ENCODE peak calls at places on chromosomes 6 and 20, in five cellular contexts. D, E, F, A and X are unnamed samples.

GRCh38 chr20:54103067-54103761 is 32.8 kb upstream of the BCAS1 start:
- DNase-seq in D (peak), E (no peak), F (peak), A (peak), X (peak)

GRCh38 chr6:87633851-87634250 is 43.9 kb downstream of the ORC3 start:
- DNase-seq in D (no peak), E (no peak), F (no peak), A (no peak), X (no peak)

GRCh38 chr6:13049666-13050254 is 278.6 kb downstream of the TBC1D7 start:
- DNase-seq in D (no peak), E (no peak), F (no peak), A (no peak), X (no peak)

GRCh38 chr20:13644010-13644409 is 5.3 kb upstream of the TASP1 start:
- DNase-seq in D (peak), E (no peak), F (no peak), A (no peak), X (no peak)

GRCh38 chr6:82955841-82956240 is 109.8 kb downstream of the UBE3D start:
- DNase-seq in D (peak), E (no peak), F (no peak), A (no peak), X (no peak)

GRCh38 chr20:62688855-62689460 is 19.7 kb upstream of the NTSR1 start:
- DNase-seq in D (no peak), E (peak), F (no peak), A (no peak), X (no peak)

GRCh38 chr6:127069659-127070279 is 48.7 kb upstream of the RSPO3 start:
- DNase-seq in D (peak), E (no peak), F (no peak), A (no peak), X (no peak)

GRCh38 chr6:136344420-136344819 is 54.8 kb upstream of the BCLAF1 start:
- DNase-seq in D (no peak), E (no peak), F (no peak), A (no peak), X (no peak)

GRCh38 chr20:38935967-38936407 is 9.8 kb downstream of the FAM83D start:
- DNase-seq in D (peak), E (no peak), F (no peak), A (no peak), X (no peak)

GRCh38 chr20:43994486-43995100 is 79.9 kb downstream of the TOX2 start:
- DNase-seq in D (peak), E (no peak), F (no peak), A (no peak), X (no peak)

GRCh38 chr6:44735631-44735963 is 348.1 kb downstream of the CDC5L start:
- DNase-seq in D (peak), E (no peak), F (no peak), A (no peak), X (peak)

GRCh38 chr6:22664968-22665367 is 95.6 kb downstream of the HDGFL1 start:
- DNase-seq in D (peak), E (no peak), F (no peak), A (no peak), X (no peak)

DNA sequence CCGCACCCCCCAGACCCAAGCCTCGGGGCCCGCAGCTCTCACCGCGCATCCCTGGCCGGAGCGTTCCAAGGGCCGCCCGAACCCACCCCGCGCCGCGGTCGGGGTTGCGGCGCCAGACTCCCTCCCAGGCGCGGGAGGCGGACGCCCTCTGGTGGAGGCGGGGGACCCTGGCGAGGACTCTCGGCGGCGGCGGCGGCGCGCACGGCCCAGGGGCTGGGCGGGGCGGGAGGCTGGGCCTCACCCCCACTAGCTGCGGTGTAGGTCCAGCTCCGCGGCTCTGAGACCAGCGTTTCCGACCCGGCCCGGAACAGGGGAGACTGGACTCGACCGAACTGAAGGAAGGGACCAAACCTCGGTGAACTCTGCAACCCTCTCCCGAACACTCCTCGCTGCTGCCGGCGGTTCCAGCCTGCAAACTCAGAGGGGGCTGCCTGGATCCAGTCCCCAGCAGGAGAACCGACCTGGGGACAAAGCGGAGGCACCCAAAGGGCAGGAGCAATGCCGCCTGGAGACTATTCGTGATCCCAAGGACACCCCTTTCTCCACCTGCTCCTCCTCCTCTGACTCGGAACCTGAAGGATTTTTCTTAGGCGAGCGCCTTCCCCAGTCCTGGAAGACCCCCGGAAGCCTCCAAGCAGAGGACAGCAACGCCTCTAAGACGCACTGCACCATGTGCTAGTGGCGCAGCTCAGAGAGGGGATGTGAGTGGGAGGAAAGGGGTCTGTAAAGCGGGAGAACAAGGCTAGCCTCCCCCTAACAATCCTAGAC is 859 bp upstream of the TOMM6 start:
- DNase-seq in D (peak), E (peak), F (peak), A (peak), X (peak)
- TF ChIP-seq CTCF in D (peak), E (peak), F (peak), A (peak), X (peak)

GRCh38 chr6:169445227-169445626 is 191.6 kb upstream of the THBS2 start:
- DNase-seq in D (no peak), E (no peak), F (no peak), A (no peak), X (no peak)
- TF ChIP-seq CTCF in D (no peak), E (no peak), F (no peak), A (no peak), X (peak)

GRCh38 chr6:39841291-39841690 is 49.1 kb downstream of the DAAM2 start:
- DNase-seq in D (no peak), E (no peak), F (no peak), A (peak), X (no peak)

GRCh38 chr6:39840781-39841180 is 48.6 kb downstream of the DAAM2 start:
- DNase-seq in D (no peak), E (no peak), F (no peak), A (peak), X (no peak)

GRCh38 chr6:39841923-39842322 is 49.7 kb downstream of the DAAM2 start:
- DNase-seq in D (no peak), E (no peak), F (no peak), A (peak), X (no peak)

GRCh38 chr6:39844866-39845265 is 52.7 kb downstream of the DAAM2 start:
- DNase-seq in D (no peak), E (no peak), F (no peak), A (no peak), X (no peak)

GRCh38 chr6:39843305-39844020 is 51.3 kb downstream of the DAAM2 start:
- DNase-seq in D (no peak), E (no peak), F (no peak), A (peak), X (no peak)
- TF ChIP-seq CTCF in D (no peak), E (no peak), F (no peak), A (no peak), X (no peak)

DNA sequence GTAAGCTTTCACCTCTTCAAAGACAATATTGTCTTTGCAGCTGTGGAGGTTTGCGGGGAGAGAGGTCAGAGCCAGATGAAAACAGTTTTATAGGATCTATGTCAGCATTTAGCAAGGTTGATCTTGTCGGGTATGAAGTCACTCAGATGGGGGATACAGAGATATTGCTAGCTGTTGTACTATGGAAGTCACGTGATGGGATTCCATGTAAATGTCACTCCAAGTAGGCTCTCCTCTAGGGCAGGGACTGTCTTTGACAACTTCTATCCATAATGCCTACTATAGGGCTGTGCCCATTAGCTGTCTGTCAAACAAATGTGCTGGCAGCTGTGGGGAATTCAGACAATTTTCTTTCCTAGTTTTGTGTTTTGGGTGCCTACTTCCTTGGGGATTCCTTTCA is 54.8 kb downstream of the HECA start:
- DNase-seq in D (no peak), E (no peak), F (no peak), A (no peak), X (no peak)
- TF ChIP-seq CTCF in D (no peak), E (no peak), F (no peak), A (no peak), X (no peak)

GRCh38 chr6:148466158-148466557 is 123.5 kb downstream of the SASH1 start:
- DNase-seq in D (no peak), E (no peak), F (no peak), A (no peak), X (no peak)
- TF ChIP-seq CTCF in D (no peak), E (no peak), F (no peak), A (no peak), X (no peak)

GRCh38 chr20:10647471-10647870 is 26.3 kb downstream of the JAG1 start:
- DNase-seq in D (no peak), E (no peak), F (no peak), A (no peak), X (no peak)
- TF ChIP-seq CTCF in D (peak), E (no peak), F (peak), A (peak), X (peak)

GRCh38 chr6:152594726-152595125 is 42.4 kb downstream of the SYNE1 start:
- DNase-seq in D (no peak), E (no peak), F (no peak), A (no peak), X (no peak)

GRCh38 chr6:152598858-152599537 is 38.2 kb downstream of the SYNE1 start:
- DNase-seq in D (no peak), E (no peak), F (no peak), A (no peak), X (no peak)

GRCh38 chr6:152598421-152598820 is 38.7 kb downstream of the SYNE1 start:
- DNase-seq in D (no peak), E (no peak), F (no peak), A (no peak), X (no peak)

GRCh38 chr6:152596706-152597105 is 40.5 kb downstream of the SYNE1 start:
- DNase-seq in D (no peak), E (no peak), F (no peak), A (no peak), X (no peak)

GRCh38 chr6:152595507-152595906 is 41.7 kb downstream of the SYNE1 start:
- DNase-seq in D (peak), E (no peak), F (no peak), A (no peak), X (no peak)
- TF ChIP-seq CTCF in D (peak), E (no peak), F (peak), A (no peak), X (peak)

GRCh38 chr20:4154958-4155411 is 139.6 kb upstream of the RNF24 start:
- DNase-seq in D (no peak), E (no peak), F (no peak), A (peak), X (no peak)
- TF ChIP-seq CTCF in D (no peak), E (no peak), F (no peak), A (no peak), X (no peak)

GRCh38 chr6:116444092-116444491 is 17.1 kb upstream of the CALHM6 start:
- DNase-seq in D (peak), E (no peak), F (no peak), A (no peak), X (no peak)
- TF ChIP-seq CTCF in D (peak), E (no peak), F (peak), A (peak), X (peak)

DNA sequence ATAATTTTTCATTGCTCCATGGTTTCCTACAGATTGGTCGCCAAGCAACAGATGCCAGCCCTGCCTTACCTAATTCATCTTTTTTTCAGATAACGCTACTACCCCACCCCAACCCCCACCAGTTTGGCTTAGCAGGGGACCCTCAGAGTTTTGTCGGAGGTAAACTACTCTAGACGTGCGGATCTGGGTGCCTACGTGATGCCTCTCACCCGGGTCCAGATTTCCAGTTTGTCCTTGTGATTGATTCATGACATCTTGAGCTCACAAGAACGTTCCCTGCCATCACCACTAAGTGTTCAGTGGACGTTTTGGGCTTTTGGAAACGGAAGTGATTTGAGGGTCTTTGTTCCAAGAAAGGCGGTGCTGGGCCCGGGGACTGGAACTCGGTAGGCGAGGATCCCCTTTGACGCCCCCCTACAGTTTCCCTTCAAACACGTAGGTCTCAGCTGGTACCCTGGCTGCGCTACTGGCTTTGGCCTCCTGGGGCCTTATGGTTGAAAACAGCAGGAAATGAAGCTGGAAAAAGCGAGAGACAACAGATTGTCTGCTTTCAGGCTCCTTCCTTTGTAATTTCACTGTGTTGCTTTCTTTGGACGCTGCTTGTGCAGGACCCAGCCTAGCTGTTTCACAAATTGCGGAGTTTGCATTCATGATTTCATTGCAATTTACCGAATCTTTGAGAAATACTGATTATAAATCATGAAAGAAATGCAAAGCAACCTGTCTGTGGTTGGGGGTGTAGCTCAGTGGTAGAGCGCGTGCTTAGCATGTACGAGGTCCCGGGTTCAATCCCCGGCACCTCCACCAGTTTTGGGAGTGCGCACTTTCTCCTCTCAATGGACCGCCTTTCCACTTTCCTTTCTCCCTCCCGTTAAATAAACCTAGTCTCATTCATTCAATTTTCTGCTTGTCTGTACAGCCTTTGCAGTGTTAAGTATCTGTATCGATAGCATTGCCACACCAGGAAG is 81.0 kb downstream of the GPX5 start:
- DNase-seq in D (peak), E (no peak), F (no peak), A (no peak), X (no peak)
- TF ChIP-seq CTCF in D (no peak), E (no peak), F (no peak), A (no peak), X (no peak)